ENCODE peak calls at places on chromosomes 12 and 14, in six cellular contexts. O is HFF-Myc, K is neural crest cell, D is astrocyte, Z is bronchial epithelial cell, Q is neural progenitor cell. X is an unnamed sample.

GRCh38 chr14:55071870-55072640 is 20.6 kb downstream of the MAPK1IP1L start:
- DNase-seq in D (peak; percentile 98), K (no peak), Z (peak; percentile 98), Q (no peak), O (no peak), X (no peak)

GRCh38 chr14:88706425-88706824 is 86.3 kb downstream of the EML5 start:
- DNase-seq in K (no peak), O (no peak), Z (peak; percentile 52), Q (no peak), D (peak; percentile 42), X (no peak)

GRCh38 chr12:55736780-55737580 is 5.9 kb upstream of the GDF11 start:
- DNase-seq in D (no peak), Z (peak; percentile 81), O (no peak), Q (peak; percentile 81), K (peak; percentile 56), X (peak; percentile 54)

GRCh38 chr14:78164226-78164853 is 5.8 kb upstream of the NRXN3 start:
- DNase-seq in Q (peak; percentile 75), D (no peak), Z (peak; percentile 42), O (no peak), K (peak; percentile 51), X (no peak)

GRCh38 chr12:39380090-39380489 is 62.8 kb downstream of the KIF21A start:
- DNase-seq in K (no peak), O (no peak), D (no peak), Z (no peak), Q (no peak), X (no peak)

GRCh38 chr12:3251691-3252090 is 174.5 kb downstream of the TSPAN9 start:
- DNase-seq in O (no peak), D (no peak), K (no peak), Q (no peak), Z (no peak), X (no peak)

GRCh38 chr12:50112456-50113218 is 601 bp downstream of the COX14 start:
- DNase-seq in K (no peak), Z (peak; percentile 40), O (peak; percentile 15), Q (peak; percentile 86), D (no peak), X (no peak)

GRCh38 chr14:54002653-54003052 is 46.0 kb upstream of the BMP4 start:
- DNase-seq in O (peak; percentile 41), D (peak; percentile 83), Z (no peak), Q (no peak), K (no peak), X (no peak)

GRCh38 chr12:111867531-111867930 is 25.5 kb downstream of the MAPKAPK5 start:
- DNase-seq in D (no peak), Q (no peak), O (no peak), K (no peak), Z (no peak), X (no peak)

GRCh38 chr14:55514819-55515470 is 65.1 kb upstream of the KTN1 start:
- DNase-seq in K (no peak), Z (peak; percentile 63), Q (no peak), D (peak; percentile 84), O (peak; percentile 71), X (no peak)

GRCh38 chr12:42810006-42810405 is 220.5 kb upstream of the PRICKLE1 start:
- DNase-seq in O (no peak), Z (no peak), D (peak; percentile 67), Q (no peak), K (no peak), X (no peak)

GRCh38 chr14:63633801-63634200 is 7.9 kb downstream of the WDR89 start:
- DNase-seq in Z (no peak), O (no peak), K (no peak), D (no peak), Q (no peak), X (no peak)
- TF ChIP-seq CTCF in Z (no peak), O (no peak), K (no peak), D (no peak), Q (no peak), X (no peak)

DNA sequence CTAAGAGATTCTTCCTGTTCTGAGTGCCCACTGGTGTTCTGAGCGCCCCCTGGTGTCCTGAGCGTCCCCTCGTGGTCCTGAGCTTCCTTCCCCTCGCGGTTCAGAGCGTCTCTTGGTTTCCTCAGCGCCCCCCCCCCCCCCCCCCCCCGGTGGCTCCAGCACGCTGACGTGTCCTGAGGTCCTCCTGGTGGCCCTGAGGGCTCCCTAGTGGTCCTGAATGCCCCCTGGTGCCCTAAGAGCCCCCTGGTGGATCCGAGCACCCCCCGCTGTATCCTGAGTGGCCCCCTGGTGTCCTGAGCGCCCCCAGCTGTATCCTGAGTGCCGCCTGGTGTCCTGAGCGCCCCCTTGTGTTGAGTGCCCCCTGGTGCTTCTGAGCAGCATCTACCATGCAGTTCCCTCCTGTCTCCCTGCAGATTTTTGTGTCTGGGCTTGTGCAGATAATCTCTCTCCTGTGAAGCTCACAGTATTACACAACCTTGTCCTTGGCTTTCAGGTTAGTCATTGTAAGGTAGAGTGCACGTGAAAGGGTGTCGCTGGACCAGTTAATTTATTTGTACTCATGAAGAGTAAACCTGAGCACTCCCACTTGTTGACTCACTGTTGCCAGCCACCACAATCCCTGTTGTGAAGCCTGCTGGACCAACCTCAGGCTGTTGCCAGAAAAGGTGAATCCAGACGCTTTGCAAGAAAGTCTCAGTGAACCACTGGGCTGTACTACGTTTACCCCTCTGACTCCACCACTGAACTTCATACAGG is 1168.4 kb downstream of the TMEM121 start:
- DNase-seq in D (no peak), O (no peak), Q (no peak), K (no peak), Z (peak; percentile 43), X (no peak)
- TF ChIP-seq CTCF in D (no peak), O (no peak), Q (no peak), K (no peak), Z (no peak), X (no peak)

GRCh38 chr12:122988036-122988435 is 7.6 kb downstream of the ARL6IP4 start:
- DNase-seq in Q (no peak), D (no peak), Z (no peak), O (no peak), K (no peak), X (no peak)
- TF ChIP-seq CTCF in Q (no peak), D (no peak), Z (no peak), O (no peak), K (no peak), X (no peak)

GRCh38 chr12:10607885-10608458 is 5.4 kb downstream of the MAGOHB start:
- DNase-seq in Z (peak; percentile 10), D (no peak), O (no peak), Q (no peak), K (no peak), X (no peak)
- TF ChIP-seq CTCF in Z (peak; percentile 12), D (peak; percentile 31), O (no peak), Q (peak; percentile 35), K (peak; percentile 53), X (no peak)

DNA sequence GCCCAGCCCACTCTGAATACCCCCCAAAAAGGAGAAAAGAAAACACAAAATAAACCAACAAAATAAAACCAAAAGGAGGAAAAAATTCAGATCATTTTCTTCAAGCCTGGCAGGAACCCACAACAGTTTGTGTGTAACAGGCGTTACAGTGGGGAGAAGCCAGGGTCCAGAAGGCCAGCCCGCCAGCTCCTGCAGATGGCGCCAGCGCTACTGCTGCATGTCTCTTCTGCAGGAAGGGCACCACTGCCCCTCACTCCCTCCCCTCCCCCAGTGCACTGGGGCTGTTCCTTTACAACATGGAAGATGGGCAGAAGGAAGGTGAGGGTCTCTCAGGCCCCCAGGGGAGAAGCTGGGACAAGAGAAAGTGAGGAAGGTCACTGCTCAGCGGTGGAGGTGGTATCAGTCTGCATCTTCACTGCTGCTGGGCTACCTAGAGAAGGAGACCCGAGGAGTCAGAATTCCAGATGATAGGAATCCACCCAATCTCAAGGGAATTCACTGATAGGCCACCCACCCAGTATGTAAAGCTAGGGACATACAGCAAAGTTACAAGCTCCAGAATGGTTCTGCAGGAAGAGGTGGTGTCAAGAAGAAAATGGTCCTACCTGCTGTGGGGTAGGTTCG is 2.3 kb upstream of the NOP2 start:
- DNase-seq in K (peak; percentile 61), Q (peak; percentile 76), Z (peak; percentile 20), D (no peak), O (no peak), X (no peak)
- TF ChIP-seq CTCF in K (peak; percentile 69), Q (peak; percentile 71), Z (peak; percentile 69), D (peak; percentile 27), O (peak; percentile 69), X (no peak)

DNA sequence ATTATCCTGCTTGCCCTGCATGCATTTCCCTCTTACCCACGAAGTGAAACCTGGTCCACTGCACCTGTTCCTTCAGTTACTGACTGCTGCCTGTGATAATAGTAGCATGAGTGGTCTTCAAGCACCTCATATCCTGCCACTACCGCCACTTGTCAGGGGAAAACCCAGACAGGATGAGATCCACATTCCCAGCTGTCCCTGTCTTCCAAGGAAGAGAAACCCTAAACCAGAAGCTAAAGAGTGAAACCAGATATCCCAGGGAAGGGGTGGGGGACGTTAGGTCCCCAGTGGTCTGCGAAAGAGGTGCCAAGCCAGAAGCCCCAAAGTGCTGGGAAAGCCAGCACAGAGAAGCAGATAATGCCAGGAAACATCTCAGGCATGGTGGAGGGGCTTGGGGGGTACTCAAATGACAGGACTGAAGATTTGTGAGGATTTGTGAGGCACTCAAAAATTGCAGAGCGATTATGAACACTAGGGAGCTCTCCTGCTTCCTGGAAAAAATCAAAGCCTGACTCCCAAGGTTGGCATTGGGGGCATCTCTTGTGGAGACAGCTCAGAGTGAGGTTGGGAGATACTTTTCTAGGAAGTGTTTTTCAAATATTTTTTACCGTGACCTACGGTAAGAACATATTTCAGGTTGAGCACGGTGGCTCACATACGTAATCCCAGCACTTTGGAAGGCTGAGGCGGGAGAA is 77.9 kb downstream of the TMEM30B start:
- DNase-seq in K (no peak), O (no peak), D (no peak), Z (no peak), Q (no peak), X (no peak)
- TF ChIP-seq CTCF in K (no peak), O (no peak), D (no peak), Z (no peak), Q (no peak), X (no peak)

DNA sequence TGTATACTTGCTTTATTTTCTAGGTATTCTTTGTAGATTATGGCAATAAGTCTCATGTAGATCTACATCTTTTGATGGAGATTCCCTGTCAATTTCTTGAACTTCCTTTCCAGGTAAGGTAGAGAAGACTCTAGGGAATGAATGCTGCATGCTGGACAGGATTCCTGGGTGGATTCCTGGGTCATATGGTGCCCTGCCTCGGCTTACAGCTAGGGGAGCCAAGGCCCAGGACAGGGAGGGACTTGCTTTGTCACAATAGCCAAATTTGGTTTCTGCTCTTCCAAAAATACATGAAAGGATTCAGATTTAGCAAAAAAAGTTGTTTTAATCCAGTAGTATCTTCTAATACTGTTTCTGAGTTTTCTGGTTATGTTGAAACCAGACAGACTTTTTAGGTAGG is 59.5 kb upstream of the ASPG start:
- DNase-seq in D (no peak), O (no peak), K (no peak), Z (no peak), Q (peak; percentile 27), X (no peak)
- TF ChIP-seq CTCF in D (no peak), O (no peak), K (peak; percentile 38), Z (no peak), Q (peak; percentile 31), X (no peak)

DNA sequence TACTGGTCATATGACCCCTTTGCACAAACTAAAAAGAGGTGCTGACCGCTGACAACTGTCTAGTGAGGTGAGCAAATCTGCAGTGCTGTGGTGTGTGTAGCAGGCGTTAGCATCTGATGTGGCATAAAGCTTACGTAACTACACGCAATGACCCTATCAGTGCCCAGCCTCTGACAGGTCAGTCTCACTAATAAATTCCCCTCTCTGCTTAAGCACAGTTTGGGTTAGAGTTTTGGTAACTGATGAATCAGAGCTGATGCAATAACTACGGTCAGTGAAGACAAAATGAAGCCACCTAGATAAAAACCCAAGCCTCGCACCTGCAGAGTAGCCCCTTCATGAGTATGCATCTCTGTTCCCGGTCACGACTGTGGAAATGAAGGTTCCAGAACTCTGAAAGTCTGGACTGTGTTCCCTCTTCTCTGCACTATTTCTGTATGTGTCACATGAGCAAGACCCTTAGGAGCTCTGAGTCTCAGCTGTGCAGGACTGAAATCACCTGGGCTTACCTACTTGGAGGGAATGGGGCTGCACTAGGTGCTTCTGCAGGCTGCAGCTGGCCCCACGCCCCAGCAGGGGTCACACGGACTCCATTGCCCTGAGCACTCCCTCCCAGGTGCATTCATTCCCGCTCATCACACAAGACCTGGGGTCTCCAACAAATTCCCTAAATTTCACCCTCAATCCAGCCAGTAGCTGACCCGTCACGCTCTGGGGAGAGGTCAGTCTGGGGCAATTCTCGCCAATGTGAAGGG is 54.4 kb downstream of the RIMBP2 start:
- DNase-seq in O (no peak), Q (peak; percentile 30), K (no peak), D (no peak), Z (peak; percentile 12), X (no peak)
- TF ChIP-seq CTCF in O (no peak), Q (no peak), K (peak; percentile 22), D (no peak), Z (no peak), X (no peak)

X was measured in omental fat pad.